ENCODE peak calls at places on chromosomes 2 and 18, in four cellular contexts. M, S, V and Z are unnamed samples.
A peak's percentile ranks its signal among the peaks of the same experiment; 100 is the strongest.

GRCh38 chr2:230416061-230416721 is at the start of gene SP100:
- DNase-seq in S (peak; percentile 82), V (no peak), M (no peak), Z (peak; percentile 89)

GRCh38 chr2:151437630-151438029 is 27.9 kb downstream of the RIF1 start:
- DNase-seq in M (no peak), V (no peak), S (peak; percentile 44), Z (no peak)

GRCh38 chr2:180268006-180268405 is 260.9 kb upstream of the CWC22 start:
- DNase-seq in S (no peak), M (no peak), V (no peak), Z (no peak)

GRCh38 chr18:46073474-46074331 is 1.6 kb upstream of the PSTPIP2 start:
- DNase-seq in M (peak; percentile 58), V (peak; percentile 36), S (peak; percentile 70), Z (peak; percentile 70)

GRCh38 chr2:56177420-56178220 is 6.2 kb upstream of the CCDC85A start:
- DNase-seq in S (no peak), M (no peak), V (no peak), Z (no peak)

GRCh38 chr2:235856151-235856819 is 311.9 kb downstream of the GBX2 start:
- DNase-seq in V (peak; percentile 2), S (peak; percentile 31), M (no peak), Z (no peak)

GRCh38 chr18:63132819-63133200 is 186.8 kb downstream of the BCL2 start:
- DNase-seq in S (no peak), V (no peak), M (no peak), Z (no peak)

GRCh38 chr2:112579280-112579679 is 5.1 kb upstream of the CHCHD5 start:
- DNase-seq in M (no peak), S (peak; percentile 95), V (no peak), Z (no peak)

GRCh38 chr2:127672341-127673303 is 2.7 kb downstream of the LIMS2 start:
- DNase-seq in S (no peak), M (no peak), V (no peak), Z (no peak)

GRCh38 chr2:231545105-231545902 is 15.1 kb upstream of the NMUR1 start:
- DNase-seq in M (no peak), S (peak; percentile 75), V (no peak), Z (peak; percentile 94)

GRCh38 chr2:200795044-200795443 is 16.7 kb upstream of the BZW1 start:
- DNase-seq in S (peak; percentile 73), V (peak; percentile 40), M (no peak), Z (no peak)

GRCh38 chr2:200226652-200227426 is 79.7 kb upstream of the SPATS2L start:
- DNase-seq in M (no peak), S (no peak), V (no peak), Z (no peak)

GRCh38 chr2:229348135-229348534 is 77.0 kb upstream of the PID1 start:
- DNase-seq in V (no peak), M (no peak), S (peak; percentile 92), Z (no peak)

GRCh38 chr2:230224458-230224857 is 1.1 kb upstream of the SP140 start:
- DNase-seq in V (no peak), S (no peak), M (no peak), Z (no peak)

GRCh38 chr18:7017013-7017412 is 100.6 kb downstream of the LAMA1 start:
- DNase-seq in M (no peak), S (peak; percentile 51), V (no peak), Z (no peak)

GRCh38 chr2:226977775-226978190 is 141.9 kb downstream of the RHBDD1 start:
- DNase-seq in M (no peak), V (no peak), S (peak; percentile 77), Z (no peak)

GRCh38 chr18:11316546-11316945 is 167.2 kb upstream of the PIEZO2 start:
- DNase-seq in V (no peak), S (no peak), M (no peak), Z (no peak)

GRCh38 chr18:51390695-51391094 is 193.2 kb upstream of the MEX3C start:
- DNase-seq in M (no peak), V (no peak), S (peak; percentile 16), Z (no peak)

GRCh38 chr2:66494708-66495107 is 59.8 kb downstream of the MEIS1 start:
- DNase-seq in S (peak; percentile 97), V (no peak), M (no peak), Z (no peak)

GRCh38 chr2:224261316-224261715 is 140.6 kb downstream of the FAM124B start:
- DNase-seq in S (peak; percentile 17), V (no peak), M (no peak), Z (no peak)

GRCh38 chr2:164933751-164934189 is 21.6 kb downstream of the SLC38A11 start:
- DNase-seq in V (no peak), S (no peak), M (no peak), Z (no peak)

GRCh38 chr2:24650997-24651642 is 142.1 kb downstream of the PTRHD1 start:
- DNase-seq in V (no peak), S (no peak), M (no peak), Z (no peak)

GRCh38 chr18:63970803-63971191 is 916 bp downstream of the SERPINB8 start:
- DNase-seq in V (peak; percentile 58), S (no peak), M (peak; percentile 57), Z (no peak)

GRCh38 chr18:2515908-2516625 is 55.2 kb downstream of the METTL4 start:
- DNase-seq in M (no peak), V (no peak), S (peak; percentile 98), Z (peak; percentile 48)

GRCh38 chr2:74548919-74549684 is 4.6 kb downstream of the LOXL3 start:
- DNase-seq in V (peak; percentile 83), M (peak; percentile 74), S (peak; percentile 62), Z (peak; percentile 37)

GRCh38 chr2:75592028-75592427 is 31.3 kb upstream of the EVA1A start:
- DNase-seq in V (no peak), M (no peak), S (peak; percentile 94), Z (no peak)

GRCh38 chr2:108354171-108354570 is 23.6 kb upstream of the SULT1C4 start:
- DNase-seq in M (no peak), S (no peak), V (no peak), Z (no peak)

GRCh38 chr2:7819860-7820259 is 862.0 kb upstream of the ID2 start:
- DNase-seq in S (no peak), V (no peak), M (no peak), Z (no peak)

GRCh38 chr2:3326871-3327270 is 50.7 kb downstream of the EIPR1 start:
- DNase-seq in S (no peak), M (no peak), V (no peak), Z (no peak)

GRCh38 chr18:64668563-64668962 is 519.7 kb upstream of the LINC00305 start:
- DNase-seq in M (no peak), S (no peak), V (no peak), Z (no peak)

GRCh38 chr18:73645175-73645715 is 502.4 kb downstream of the FBXO15 start:
- DNase-seq in V (no peak), S (peak; percentile 47), M (no peak), Z (no peak)

GRCh38 chr18:75162467-75162866 is 46.5 kb downstream of the PTGR3 start:
- DNase-seq in M (no peak), S (peak; percentile 69), V (no peak), Z (no peak)

GRCh38 chr18:79698668-79699335 is 19.2 kb downstream of the CTDP1 start:
- DNase-seq in V (no peak), S (peak; percentile 18), M (no peak), Z (no peak)

GRCh38 chr2:25187729-25188350 is 19.5 kb upstream of the POMC start:
- DNase-seq in S (no peak), V (no peak), M (no peak), Z (no peak)

GRCh38 chr2:144358979-144359541 is 160.9 kb downstream of the ZEB2 start:
- DNase-seq in S (peak; percentile 87), M (no peak), V (no peak), Z (peak; percentile 73)

GRCh38 chr2:12046641-12047040 is 300.2 kb downstream of the LPIN1 start:
- DNase-seq in V (no peak), M (no peak), S (peak; percentile 22), Z (no peak)

GRCh38 chr2:105969552-105969951 is 224.5 kb downstream of the UXS1 start:
- DNase-seq in M (no peak), V (peak; percentile 72), S (peak; percentile 7), Z (peak; percentile 32)
- TF ChIP-seq CTCF in M (no peak), V (peak; percentile 65), S (peak; percentile 40), Z (peak; percentile 69)

DNA sequence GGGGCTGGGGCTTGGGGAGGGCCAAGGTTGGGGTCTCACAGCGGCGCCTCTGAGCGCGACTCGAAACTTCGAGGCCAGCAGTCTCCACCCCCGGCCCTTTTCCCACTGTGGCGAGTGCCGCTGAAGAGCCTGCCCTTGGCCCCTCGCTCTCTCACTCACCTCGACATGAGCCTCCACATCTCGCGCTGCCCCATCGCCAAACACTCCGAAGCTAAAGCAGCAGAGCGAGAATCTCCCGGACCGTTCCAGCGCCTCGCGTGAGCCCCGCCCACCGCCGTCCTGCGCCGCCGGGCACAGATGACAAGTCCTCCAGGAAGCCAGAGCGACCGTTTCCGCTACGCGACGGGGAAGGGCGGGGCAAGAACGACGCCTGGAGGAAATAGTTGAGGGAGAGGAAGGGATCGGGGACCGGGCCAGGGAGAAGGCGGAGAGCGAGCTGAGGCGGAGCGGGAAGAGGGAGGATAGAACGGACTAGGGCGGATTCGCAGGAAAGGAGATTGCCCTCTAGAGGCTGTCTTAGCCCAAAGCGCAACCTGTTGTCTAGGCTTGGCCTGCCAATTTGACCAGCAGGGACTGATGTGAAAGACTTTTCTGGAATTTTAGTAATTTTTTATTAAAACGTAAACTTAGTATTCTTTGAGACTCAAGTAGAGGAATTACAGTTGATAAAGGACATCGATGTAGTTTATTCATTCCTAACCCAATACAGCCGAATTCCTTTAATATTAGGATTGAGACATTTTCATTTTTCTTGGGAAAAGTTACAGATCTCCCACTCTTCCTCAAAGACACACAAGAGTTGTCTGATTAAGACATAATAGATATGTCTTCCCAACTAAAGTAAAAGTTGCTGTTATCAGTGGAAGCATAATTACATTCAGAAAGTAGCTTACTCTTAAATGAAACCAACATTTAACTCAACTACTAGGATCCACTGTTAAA is at the start of gene HIBCH:
- DNase-seq in S (peak; percentile 97), M (peak; percentile 98), V (peak; percentile 99), Z (peak; percentile 94)
- TF ChIP-seq CTCF in S (peak; percentile 89), M (peak; percentile 68), V (peak; percentile 35), Z (peak; percentile 61)

GRCh38 chr18:27363918-27364317 is 178.8 kb upstream of the CHST9 start:
- DNase-seq in M (no peak), V (no peak), S (peak; percentile 8), Z (no peak)
- TF ChIP-seq CTCF in M (peak; percentile 33), V (no peak), S (peak; percentile 12), Z (no peak)

GRCh38 chr2:158912122-158912521 is 56.3 kb upstream of the TANC1 start:
- DNase-seq in V (no peak), S (no peak), M (no peak), Z (no peak)
- TF ChIP-seq CTCF in V (no peak), S (no peak), M (no peak), Z (no peak)

GRCh38 chr2:46365913-46366674 is 68.9 kb downstream of the EPAS1 start:
- DNase-seq in S (peak; percentile 33), V (no peak), M (no peak), Z (no peak)
- TF ChIP-seq CTCF in S (peak; percentile 65), V (no peak), M (peak; percentile 44), Z (peak; percentile 20)

GRCh38 chr2:233477548-233478433 is 88.8 kb downstream of the USP40 start:
- DNase-seq in M (no peak), S (no peak), V (no peak), Z (no peak)
- TF ChIP-seq CTCF in M (no peak), S (no peak), V (no peak), Z (no peak)